ENCODE peak calls at places on chromosome 4, in six cellular contexts. Z is iPS DF 6.9, E is left lung, V is neural progenitor cell, S is HCT116, K is K562. T is an unnamed sample.

GRCh38 chr4:185470503-185471195 is 884 bp downstream of the CCDC110 start:
- DNase-seq in V (peak), S (peak), E (peak), K (peak), Z (no peak), T (peak)

GRCh38 chr4:124941267-124941666 is 228.7 kb upstream of the ANKRD50 start:
- DNase-seq in K (no peak), Z (no peak), V (no peak), S (peak), E (no peak), T (no peak)

GRCh38 chr4:2417196-2417764 is 1.2 kb downstream of the ZFYVE28 start:
- DNase-seq in E (no peak), Z (no peak), K (peak), V (peak), S (no peak), T (peak)

GRCh38 chr4:163201358-163201757 is 34.7 kb upstream of the NAF1 start:
- DNase-seq in S (no peak), Z (no peak), K (no peak), V (no peak), E (no peak), T (no peak)

GRCh38 chr4:60724623-60725022 is 475.5 kb upstream of the ADGRL3 start:
- DNase-seq in V (peak), K (no peak), E (no peak), Z (no peak), S (no peak), T (peak)

GRCh38 chr4:153799708-153800074 is 10.8 kb upstream of the SFRP2 start:
- DNase-seq in K (no peak), Z (no peak), E (no peak), S (no peak), V (no peak), T (no peak)

GRCh38 chr4:13535708-13536361 is 8.5 kb downstream of the NKX3-2 start:
- DNase-seq in K (peak), E (no peak), Z (no peak), V (peak), S (no peak), T (no peak)

GRCh38 chr4:159946983-159947645 is 844.2 kb downstream of the RAPGEF2 start:
- DNase-seq in Z (no peak), V (peak), E (no peak), S (peak), K (peak), T (peak)

GRCh38 chr4:24991015-24991414 is 39.7 kb downstream of the LGI2 start:
- DNase-seq in E (no peak), V (no peak), K (no peak), S (no peak), Z (no peak), T (no peak)

GRCh38 chr4:139550724-139551429 is 5.1 kb downstream of the SETD7 start:
- DNase-seq in K (no peak), Z (no peak), S (no peak), E (no peak), V (peak), T (peak)

GRCh38 chr4:10030946-10031662 is 9.8 kb upstream of the SLC2A9 start:
- DNase-seq in S (no peak), V (no peak), K (no peak), Z (no peak), E (no peak), T (no peak)

GRCh38 chr4:41569957-41570356 is 32.0 kb downstream of the LIMCH1 start:
- DNase-seq in Z (no peak), V (peak), K (no peak), S (no peak), E (no peak), T (no peak)

GRCh38 chr4:10173754-10174749 is 57.5 kb upstream of the WDR1 start:
- DNase-seq in S (no peak), Z (no peak), V (no peak), E (peak), K (no peak), T (peak)

GRCh38 chr4:128810331-128810870 is 901 bp downstream of the JADE1 start:
- DNase-seq in K (peak), S (peak), V (peak), E (peak), Z (no peak), T (peak)

GRCh38 chr4:120198411-120198810 is 131.8 kb upstream of the MAD2L1 start:
- DNase-seq in Z (no peak), E (no peak), V (no peak), S (no peak), K (no peak), T (no peak)

DNA sequence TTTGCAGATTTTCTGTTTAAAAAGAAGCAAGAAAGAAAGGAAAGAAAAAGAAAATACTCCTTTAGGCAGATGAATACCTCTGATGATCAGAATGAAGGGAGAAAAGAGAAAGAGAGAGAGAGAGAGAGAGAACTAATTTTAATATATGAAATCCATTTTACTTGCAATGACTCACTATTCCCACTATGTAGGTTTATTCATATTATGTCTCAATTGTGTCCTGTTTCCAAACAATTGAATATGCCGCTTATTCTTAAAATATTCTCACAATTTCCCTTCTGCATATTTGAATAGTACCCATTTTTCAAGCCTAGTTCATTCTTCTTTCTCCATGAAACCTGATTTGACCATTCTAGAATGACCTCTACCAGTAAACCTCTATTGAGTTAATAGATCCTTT is 11.7 kb downstream of the MEPE start:
- DNase-seq in E (no peak), S (no peak), Z (no peak), K (no peak), V (no peak), T (no peak)
- H3K27ac ChIP-seq in E (no peak), S (no peak), Z (no peak), K (no peak), V (no peak), T (no peak)

DNA sequence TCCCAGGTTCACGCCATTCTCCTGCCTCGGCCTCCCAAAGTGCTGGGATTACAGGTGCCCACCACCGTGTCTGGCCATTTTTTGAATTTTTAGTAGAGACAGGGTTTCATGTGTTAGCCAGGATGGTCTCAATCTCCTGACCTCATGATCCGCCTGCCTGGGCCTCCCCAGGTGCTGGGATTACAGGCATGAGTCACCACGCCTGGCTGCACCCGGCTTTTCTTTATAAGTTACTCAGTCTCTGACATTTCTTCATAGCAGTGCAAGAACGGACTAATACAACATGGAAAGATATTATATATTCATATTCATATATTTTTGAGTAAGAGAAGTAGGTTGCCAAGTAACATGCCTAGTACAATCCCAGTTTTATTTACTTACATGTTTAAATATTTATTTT is 22.9 kb downstream of the SHROOM3 start:
- DNase-seq in K (no peak), V (peak), Z (no peak), S (peak), E (no peak), T (peak)
- H3K27ac ChIP-seq in K (no peak), V (peak), Z (no peak), S (peak), E (no peak), T (peak)

GRCh38 chr4:8411351-8412180 is 29.0 kb downstream of the ACOX3 start:
- DNase-seq in K (no peak), E (no peak), Z (no peak), V (no peak), S (no peak), T (no peak)

GRCh38 chr4:8410066-8410600 is 30.4 kb downstream of the ACOX3 start:
- DNase-seq in S (no peak), V (no peak), K (no peak), E (no peak), Z (no peak), T (no peak)

GRCh38 chr4:8410641-8411271 is 29.8 kb downstream of the ACOX3 start:
- DNase-seq in Z (peak), S (peak), V (peak), E (no peak), K (peak), T (peak)

GRCh38 chr4:8407756-8408155 is 32.8 kb downstream of the ACOX3 start:
- DNase-seq in K (no peak), Z (no peak), V (no peak), S (no peak), E (no peak), T (no peak)

DNA sequence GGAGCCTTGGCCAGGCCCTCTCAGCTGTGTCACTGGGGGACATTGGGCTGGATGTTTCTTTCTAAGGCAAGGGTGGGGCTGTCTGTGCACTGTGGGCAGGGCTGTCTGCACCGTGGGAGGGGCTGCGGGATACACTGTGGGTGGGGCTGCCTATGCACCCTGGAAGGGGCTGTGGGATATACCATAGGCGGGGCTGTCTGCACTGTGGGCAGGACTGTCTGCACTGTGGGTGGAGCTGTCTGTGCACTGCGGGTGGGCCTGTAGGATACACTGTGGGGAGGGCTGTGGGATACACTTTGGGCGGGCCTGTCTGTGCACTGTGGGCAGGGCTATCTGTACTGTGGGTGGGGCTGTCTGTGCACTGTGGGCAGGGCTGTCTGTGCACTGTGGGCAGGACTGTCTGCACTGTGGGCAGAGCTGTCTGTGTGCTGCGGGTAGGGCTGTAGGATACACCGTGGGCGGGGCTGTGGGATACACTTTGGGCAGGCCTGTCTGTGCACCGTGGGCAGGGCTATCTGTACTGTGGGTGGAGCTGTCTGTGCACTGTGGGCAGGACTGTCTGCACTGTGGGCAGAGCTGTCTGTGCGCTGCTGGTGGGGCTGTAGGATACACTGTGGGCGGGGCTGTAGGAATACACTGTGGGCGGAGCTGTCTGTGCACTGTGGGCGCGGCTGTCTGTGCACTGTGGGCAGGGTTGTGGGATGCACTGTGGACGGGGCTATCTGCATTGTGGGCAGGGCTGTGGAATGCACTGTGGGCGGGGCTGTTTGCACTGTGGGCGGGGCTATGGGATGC is 31.1 kb downstream of the ACOX3 start:
- DNase-seq in S (no peak), K (peak), Z (no peak), E (peak), V (no peak), T (no peak)
- H3K27ac ChIP-seq in S (no peak), K (no peak), Z (no peak), E (no peak), V (no peak), T (no peak)

GRCh38 chr4:122921300-122921699 is 1.1 kb downstream of the NUDT6 start:
- DNase-seq in Z (no peak), E (no peak), V (no peak), K (no peak), S (no peak), T (no peak)
- H3K27ac ChIP-seq in Z (no peak), E (no peak), V (no peak), K (peak), S (no peak), T (peak)

DNA sequence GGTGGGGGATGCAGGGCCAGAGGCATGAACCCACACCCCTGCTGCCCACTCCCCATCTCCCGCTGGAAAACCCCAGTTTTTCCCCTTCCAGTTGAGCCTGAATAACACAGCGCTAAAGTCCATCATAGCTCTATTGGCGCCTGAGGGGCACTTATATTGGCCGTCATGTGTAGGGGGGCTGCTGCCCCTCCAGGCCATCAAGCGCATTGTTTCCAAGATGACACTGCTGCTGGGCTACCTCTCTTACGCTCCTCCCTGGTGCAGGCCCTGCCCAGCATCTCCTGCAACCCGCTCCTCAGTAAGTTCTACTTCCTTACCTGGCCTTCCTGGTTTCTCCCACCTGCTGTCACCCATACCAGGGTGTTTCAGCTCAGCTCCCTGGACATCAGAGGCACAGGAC is 205.0 kb upstream of the RPL34 start:
- DNase-seq in V (no peak), E (no peak), Z (no peak), S (no peak), K (no peak), T (no peak)
- H3K27ac ChIP-seq in V (no peak), E (no peak), Z (no peak), S (no peak), K (no peak), T (no peak)

GRCh38 chr4:105061136-105061696 is 85.5 kb upstream of the TET2 start:
- DNase-seq in K (no peak), S (peak), V (peak), Z (peak), E (peak), T (no peak)
- H3K27ac ChIP-seq in K (no peak), S (no peak), V (no peak), Z (no peak), E (peak), T (no peak)

DNA sequence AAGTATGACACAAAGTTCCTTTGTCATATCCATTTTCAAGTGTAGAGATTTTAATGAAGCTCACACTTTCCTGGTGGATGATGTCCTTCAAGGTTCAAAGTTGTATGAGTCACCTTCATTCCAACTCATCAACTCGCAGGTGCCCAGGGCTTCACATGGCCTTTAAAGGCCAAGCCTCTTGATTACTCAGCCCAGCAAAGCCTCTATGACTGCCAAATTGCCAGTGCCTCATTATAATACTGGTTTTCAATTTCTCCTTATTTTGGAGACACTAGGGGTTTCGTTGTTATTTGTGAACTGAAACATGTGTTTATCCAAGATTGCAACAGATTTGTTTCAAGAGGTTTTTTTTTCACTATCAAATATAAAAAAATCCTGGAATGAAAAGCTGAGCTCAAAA is 45.9 kb upstream of the PPP3CA start:
- DNase-seq in S (peak), K (no peak), V (no peak), Z (no peak), E (no peak), T (peak)
- H3K27ac ChIP-seq in S (no peak), K (no peak), V (no peak), Z (no peak), E (no peak), T (no peak)